ENCODE peak calls at places on chromosomes 5 and 9, in five cellular contexts. N, A, B, Y and P are unnamed samples.

GRCh38 chr5:137621861-137622823 is 113.7 kb downstream of the KLHL3 start:
- DNase-seq in N (no peak), A (no peak), B (no peak), Y (peak; percentile 35), P (no peak)

GRCh38 chr5:79136618-79137017 is 25.0 kb downstream of the BHMT start:
- DNase-seq in N (no peak), A (no peak), B (no peak), Y (no peak), P (no peak)

GRCh38 chr9:137025120-137025966 is 2.7 kb downstream of the ABCA2 start:
- DNase-seq in N (peak; percentile 57), A (no peak), B (no peak), Y (no peak), P (no peak)

GRCh38 chr5:36664762-36665161 is 58.4 kb downstream of the SLC1A3 start:
- DNase-seq in N (no peak), A (no peak), B (no peak), Y (peak; percentile 52), P (no peak)

GRCh38 chr5:144309265-144309664 is 138.6 kb downstream of the KCTD16 start:
- DNase-seq in N (no peak), A (no peak), B (no peak), Y (no peak), P (no peak)

GRCh38 chr5:133406208-133406607 is 206.1 kb downstream of the FSTL4 start:
- DNase-seq in N (no peak), A (no peak), B (no peak), Y (no peak), P (no peak)

GRCh38 chr9:129109952-129110739 is 447 bp downstream of the CRAT start:
- DNase-seq in N (peak; percentile 16), A (no peak), B (peak; percentile 48), Y (no peak), P (no peak)

GRCh38 chr9:4984171-4984570 is 901 bp upstream of the JAK2 start:
- DNase-seq in N (no peak), A (no peak), B (no peak), Y (no peak), P (no peak)

GRCh38 chr5:9573796-9574195 is 27.9 kb upstream of the SEMA5A start:
- DNase-seq in N (no peak), A (no peak), B (no peak), Y (no peak), P (no peak)

GRCh38 chr5:160655717-160656116 is 196.3 kb downstream of the ATP10B start:
- DNase-seq in N (no peak), A (no peak), B (no peak), Y (no peak), P (no peak)

GRCh38 chr9:114071197-114071795 is 6.8 kb downstream of the AMBP start:
- DNase-seq in N (no peak), A (no peak), B (no peak), Y (no peak), P (no peak)

GRCh38 chr9:79682076-79682736 is 110.4 kb downstream of the TLE4 start:
- DNase-seq in N (no peak), A (no peak), B (no peak), Y (peak; percentile 20), P (no peak)

GRCh38 chr5:1850324-1851154 is 32.2 kb downstream of the IRX4 start:
- DNase-seq in N (no peak), A (no peak), B (no peak), Y (no peak), P (no peak)

GRCh38 chr5:90434116-90434714 is 24.7 kb upstream of the CETN3 start:
- DNase-seq in N (peak; percentile 55), A (no peak), B (peak; percentile 66), Y (peak; percentile 47), P (no peak)

GRCh38 chr5:1540831-1541661 is 17.3 kb upstream of the LPCAT1 start:
- DNase-seq in N (no peak), A (no peak), B (no peak), Y (no peak), P (no peak)

GRCh38 chr5:167036585-167036984 is 1254.9 kb upstream of the WWC1 start:
- DNase-seq in N (no peak), A (no peak), B (no peak), Y (no peak), P (no peak)

GRCh38 chr5:66769839-66770617 is 173.8 kb downstream of the MAST4 start:
- DNase-seq in N (peak; percentile 36), A (no peak), B (peak; percentile 30), Y (peak; percentile 5), P (no peak)

GRCh38 chr5:10030219-10030831 is 219.4 kb downstream of the ATPSCKMT start:
- DNase-seq in N (peak; percentile 7), A (no peak), B (peak; percentile 46), Y (peak; percentile 37), P (no peak)

GRCh38 chr5:149765932-149766331 is 35.8 kb downstream of the PPARGC1B start:
- DNase-seq in N (peak; percentile 26), A (no peak), B (peak; percentile 64), Y (no peak), P (no peak)

GRCh38 chr5:139593716-139594319 is 32.7 kb downstream of the UBE2D2 start:
- DNase-seq in N (no peak), A (no peak), B (no peak), Y (peak; percentile 42), P (no peak)

GRCh38 chr9:113299800-113300292 is 3.3 kb downstream of the RNF183 start:
- DNase-seq in N (no peak), A (no peak), B (peak; percentile 53), Y (no peak), P (no peak)

GRCh38 chr5:140336388-140336787 is 10.0 kb downstream of the HBEGF start:
- DNase-seq in N (no peak), A (no peak), B (no peak), Y (no peak), P (no peak)

GRCh38 chr5:146340260-146341081 is 1.8 kb downstream of the POU4F3 start:
- DNase-seq in N (peak; percentile 4), A (no peak), B (peak; percentile 66), Y (peak; percentile 68), P (peak; percentile 72)

GRCh38 chr9:74444389-74444788 is 52.7 kb upstream of the RORB start:
- DNase-seq in N (no peak), A (no peak), B (no peak), Y (peak; percentile 33), P (no peak)

GRCh38 chr5:172641359-172642045 is 439 bp downstream of the NEURL1B start:
- DNase-seq in N (peak; percentile 7), A (peak; percentile 25), B (no peak), Y (no peak), P (no peak)

GRCh38 chr5:97980291-97980690 is 793.2 kb upstream of the RGMB start:
- DNase-seq in N (no peak), A (no peak), B (no peak), Y (no peak), P (no peak)

GRCh38 chr5:97991236-97991635 is 782.2 kb upstream of the RGMB start:
- DNase-seq in N (no peak), A (no peak), B (no peak), Y (no peak), P (no peak)

GRCh38 chr5:97986069-97986468 is 787.4 kb upstream of the RGMB start:
- DNase-seq in N (no peak), A (no peak), B (no peak), Y (peak; percentile 31), P (no peak)
- TF ChIP-seq CTCF in N (no peak), A (no peak), B (no peak), Y (no peak), P (no peak)

GRCh38 chr5:55920784-55921183 is 69.6 kb downstream of the IL31RA start:
- DNase-seq in N (no peak), A (no peak), B (peak; percentile 54), Y (no peak), P (peak; percentile 2)
- TF ChIP-seq CTCF in N (peak; percentile 41), A (peak; percentile 13), B (peak; percentile 28), Y (peak; percentile 52), P (no peak)

GRCh38 chr5:115531380-115531779 is 13.2 kb downstream of the FEM1C start:
- DNase-seq in N (no peak), A (no peak), B (no peak), Y (no peak), P (no peak)
- TF ChIP-seq CTCF in N (no peak), A (no peak), B (no peak), Y (no peak), P (no peak)

GRCh38 chr9:38706493-38706892 is 13.4 kb downstream of the FAM240B start:
- DNase-seq in N (no peak), A (no peak), B (no peak), Y (no peak), P (no peak)

GRCh38 chr9:38699337-38699736 is 20.6 kb downstream of the FAM240B start:
- DNase-seq in N (no peak), A (no peak), B (no peak), Y (no peak), P (no peak)

GRCh38 chr9:38697901-38698300 is 22.0 kb downstream of the FAM240B start:
- DNase-seq in N (no peak), A (no peak), B (no peak), Y (no peak), P (no peak)

GRCh38 chr9:38705917-38706316 is 14.0 kb downstream of the FAM240B start:
- DNase-seq in N (no peak), A (no peak), B (no peak), Y (no peak), P (no peak)

GRCh38 chr9:38700695-38701094 is 19.2 kb downstream of the FAM240B start:
- DNase-seq in N (no peak), A (no peak), B (no peak), Y (peak; percentile 71), P (no peak)
- TF ChIP-seq CTCF in N (no peak), A (no peak), B (no peak), Y (peak; percentile 19), P (peak; percentile 9)